ENCODE peak calls at places on chromosome 12, in five cellular contexts. D, W, U, A and S are unnamed samples.

GRCh38 chr12:50078281-50078680 is 6.9 kb upstream of the SMARCD1 start:
- DNase-seq in U (no peak), W (no peak), D (no peak), A (no peak), S (no peak)

GRCh38 chr12:9787340-9787737 is 26.6 kb upstream of the CD69 start:
- DNase-seq in W (no peak), D (no peak), A (no peak), U (no peak), S (no peak)

GRCh38 chr12:122875590-122876220 is 20.2 kb downstream of the VPS37B start:
- DNase-seq in U (no peak), D (no peak), A (no peak), W (no peak), S (peak)

GRCh38 chr12:14795028-14795448 is 8.2 kb downstream of the WBP11 start:
- DNase-seq in D (no peak), W (no peak), A (no peak), U (no peak), S (no peak)

GRCh38 chr12:62313727-62314380 is 53.6 kb downstream of the USP15 start:
- DNase-seq in W (no peak), A (no peak), D (no peak), U (no peak), S (no peak)

GRCh38 chr12:55724226-55724939 is 4.2 kb downstream of the RDH5 start:
- DNase-seq in W (peak), D (no peak), U (peak), A (peak), S (peak)

GRCh38 chr12:113932411-113933196 is 33.5 kb downstream of the RBM19 start:
- DNase-seq in A (no peak), D (peak), U (no peak), W (no peak), S (no peak)

GRCh38 chr12:25830456-25830855 is 128.0 kb upstream of the RASSF8 start:
- DNase-seq in D (no peak), W (no peak), A (no peak), U (no peak), S (no peak)

GRCh38 chr12:12992418-12993175 is 7.5 kb downstream of the HEBP1 start:
- DNase-seq in A (peak), W (no peak), U (peak), D (no peak), S (no peak)

GRCh38 chr12:109714141-109714912 is 702 bp downstream of the FAM222A start:
- DNase-seq in D (no peak), A (no peak), W (no peak), U (peak), S (peak)

GRCh38 chr12:64088431-64089349 is 133.4 kb downstream of the KICS2 start:
- DNase-seq in W (peak), U (peak), D (no peak), A (peak), S (no peak)

GRCh38 chr12:117686911-117687377 is 281.8 kb downstream of the KSR2 start:
- DNase-seq in D (no peak), A (no peak), W (no peak), U (no peak), S (peak)